ENCODE peak calls at places on chromosome 9, in eight cellular contexts. I is endodermal cell, R is HL-60, L is ovary, C is tibial nerve, Q is heart left ventricle, U is cardiac muscle cell, N is H9. O is an unnamed sample.

GRCh38 chr9:110427497-110428104 is 89.9 kb upstream of the TXNDC8 start:
- DNase-seq in I (peak), R (peak), L (peak), C (peak), Q (peak), U (peak), N (peak), O (peak)

GRCh38 chr9:16475996-16476395 is 394.5 kb downstream of the BNC2 start:
- DNase-seq in I (no peak), R (no peak), L (no peak), C (no peak), Q (no peak), U (no peak), N (no peak), O (no peak)

GRCh38 chr9:93181672-93182435 is 2.1 kb upstream of the WNK2 start:
- DNase-seq in I (no peak), R (no peak), L (no peak), C (no peak), Q (no peak), U (no peak), N (no peak), O (no peak)

GRCh38 chr9:136011703-136012496 is 50.7 kb upstream of the UBAC1 start:
- DNase-seq in I (peak), R (no peak), L (peak), C (peak), Q (peak), U (peak), N (no peak), O (no peak)

GRCh38 chr9:134351777-134352176 is 25.5 kb downstream of the RXRA start:
- DNase-seq in I (no peak), R (no peak), L (no peak), C (no peak), Q (no peak), U (no peak), N (no peak), O (no peak)

GRCh38 chr9:134735441-134736175 is 94.0 kb downstream of the COL5A1 start:
- DNase-seq in I (no peak), R (no peak), L (peak), C (peak), Q (peak), U (no peak), N (no peak), O (no peak)

GRCh38 chr9:8899541-8899940 is 1100.0 kb upstream of the DMAC1 start:
- DNase-seq in I (no peak), R (no peak), L (no peak), C (no peak), Q (no peak), U (no peak), N (no peak), O (no peak)

GRCh38 chr9:114995681-114996221 is 65.4 kb upstream of the TNFSF8 start:
- DNase-seq in I (no peak), R (peak), L (no peak), C (no peak), Q (peak), U (no peak), N (no peak), O (no peak)

GRCh38 chr9:3088166-3088702 is 244.3 kb upstream of the PUM3 start:
- DNase-seq in I (peak), R (no peak), L (no peak), C (no peak), Q (no peak), U (no peak), N (peak), O (no peak)

GRCh38 chr9:89083626-89084025 is 92.4 kb downstream of the S1PR3 start:
- DNase-seq in I (no peak), R (no peak), L (no peak), C (no peak), Q (no peak), U (no peak), N (no peak), O (no peak)

DNA sequence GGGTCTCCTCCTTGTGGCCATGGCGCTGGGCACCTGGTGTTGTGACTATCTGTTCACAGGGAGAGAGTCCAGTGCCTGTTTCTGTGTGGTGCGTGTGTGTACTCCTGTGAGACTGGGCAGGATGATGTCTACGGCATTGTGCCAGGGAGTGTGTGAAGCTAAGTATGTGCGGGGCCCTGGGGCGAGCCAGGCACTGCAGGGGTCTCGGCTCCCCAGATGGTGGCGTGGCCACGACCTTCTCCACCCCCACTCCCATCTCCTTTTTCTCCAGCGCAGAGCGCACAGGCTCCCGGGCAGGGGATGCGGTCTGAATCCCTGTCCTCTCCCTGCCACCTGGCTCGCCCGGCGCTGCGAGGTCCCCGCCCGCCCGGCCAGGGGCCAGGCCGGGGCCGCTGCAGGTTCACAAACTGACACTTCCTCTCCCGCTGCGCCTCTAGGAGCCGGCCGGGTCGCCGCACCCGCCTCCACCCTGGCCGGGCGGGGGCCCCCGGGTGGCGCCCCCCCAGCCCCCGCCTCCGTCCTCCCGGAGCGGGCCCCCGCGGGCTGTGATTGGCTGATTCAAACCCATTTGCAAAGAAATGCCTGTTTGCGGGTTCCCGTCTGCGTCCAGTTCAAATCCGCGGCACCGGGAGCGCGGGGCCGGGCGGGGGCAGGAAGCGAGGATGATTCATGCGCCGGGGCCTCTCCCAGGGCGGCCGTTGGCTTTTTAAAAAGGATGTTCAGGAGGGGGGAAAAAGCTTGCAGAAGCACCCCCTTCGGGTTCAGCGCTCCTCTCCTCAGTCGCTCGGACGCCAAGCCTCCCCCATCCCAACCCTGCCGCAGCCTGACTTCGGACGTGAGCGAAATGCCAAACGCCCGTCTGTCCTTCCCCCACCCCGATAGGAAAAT is 790 bp downstream of the PHF19 start:
- DNase-seq in I (peak), R (peak), L (peak), C (peak), Q (peak), U (peak), N (peak), O (peak)
- TF ChIP-seq CTCF in I (peak), R (no peak), L (peak), C (no peak), Q (no peak), U (no peak), N (peak), O (no peak)

DNA sequence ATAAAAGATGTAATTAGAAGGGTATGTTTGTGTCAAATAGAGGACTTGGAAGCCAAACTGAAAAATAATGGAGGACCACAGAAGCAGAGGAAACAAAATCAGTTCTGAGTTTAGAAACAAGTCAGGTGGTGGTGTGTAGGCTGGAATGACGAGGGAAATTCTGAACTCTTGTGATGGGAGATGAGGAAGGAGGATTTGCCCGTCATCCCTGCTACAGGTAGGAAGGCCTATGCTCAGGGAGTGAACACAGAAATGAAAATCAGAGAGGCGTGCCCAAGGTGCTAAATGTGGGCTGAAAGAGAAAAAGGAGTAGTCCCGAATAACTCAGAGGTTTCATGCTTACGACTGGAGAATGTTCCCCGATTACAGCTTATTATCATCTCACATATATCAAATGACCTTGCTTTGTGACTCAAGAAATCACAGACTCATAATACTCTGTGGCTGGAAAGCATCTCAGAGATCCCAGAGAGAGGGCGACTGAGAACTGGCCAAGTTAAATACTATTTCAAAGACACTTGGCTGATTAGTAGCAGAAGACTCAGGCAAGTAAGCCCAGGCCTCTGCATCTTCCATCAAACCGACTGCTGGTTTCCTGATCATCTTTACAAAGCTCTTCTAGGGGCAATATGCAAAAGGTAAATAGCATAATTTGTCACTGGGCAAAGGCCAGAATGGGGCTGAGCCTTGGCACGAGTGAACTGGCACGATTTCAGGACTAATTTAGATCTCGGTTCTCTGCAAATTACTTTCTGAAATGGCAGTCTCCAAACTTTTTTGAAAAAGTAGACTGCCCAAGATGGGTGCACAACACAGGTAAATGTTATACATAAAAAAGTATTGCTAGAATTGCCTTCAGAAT is 125.9 kb downstream of the SUSD1 start:
- DNase-seq in I (peak), R (no peak), L (no peak), C (no peak), Q (no peak), U (peak), N (no peak), O (no peak)
- H3K27ac ChIP-seq in I (no peak), R (no peak), L (no peak), C (peak), Q (peak), U (no peak), N (no peak), O (no peak)

GRCh38 chr9:105051897-105052296 is 123.9 kb upstream of the ABCA1 start:
- DNase-seq in I (no peak), R (no peak), L (no peak), C (no peak), Q (no peak), U (no peak), N (no peak), O (no peak)
- TF ChIP-seq CTCF in I (no peak), R (no peak), L (no peak), C (no peak), Q (no peak), U (no peak), N (no peak), O (no peak)

GRCh38 chr9:120680579-120680978 is 33.7 kb downstream of the MEGF9 start:
- DNase-seq in I (no peak), R (no peak), L (no peak), C (no peak), Q (no peak), U (no peak), N (no peak), O (no peak)
- H3K27ac ChIP-seq in I (no peak), R (no peak), L (no peak), C (no peak), Q (no peak), U (no peak), N (no peak), O (no peak)

DNA sequence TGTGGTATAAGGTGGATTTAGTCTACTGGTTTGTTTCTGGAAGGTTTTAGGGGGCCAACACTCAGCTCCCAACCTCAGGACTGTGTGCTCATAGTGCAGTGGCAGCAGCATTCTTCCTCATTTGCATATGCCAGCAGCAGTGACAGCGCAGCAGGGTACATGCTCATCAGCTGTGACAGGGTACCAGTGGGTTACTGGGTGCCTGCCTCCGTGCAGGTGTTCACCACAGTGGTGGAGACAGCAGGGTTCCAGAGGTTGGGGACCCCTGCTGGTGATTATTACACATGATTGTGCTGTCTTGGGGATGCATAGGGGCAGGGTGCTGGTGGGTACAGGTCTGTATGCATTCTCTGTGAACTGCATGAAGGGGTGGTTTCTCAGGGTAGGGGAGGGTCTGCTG is 45.5 kb upstream of the IFNE start:
- DNase-seq in I (no peak), R (no peak), L (no peak), C (no peak), Q (no peak), U (no peak), N (no peak), O (no peak)
- TF ChIP-seq CTCF in I (no peak), R (no peak), L (no peak), C (no peak), Q (no peak), U (no peak), N (no peak), O (no peak)

GRCh38 chr9:98129451-98129881 is 10.4 kb upstream of the TRIM14 start:
- DNase-seq in I (no peak), R (peak), L (no peak), C (no peak), Q (no peak), U (no peak), N (no peak), O (no peak)
- H3K27ac ChIP-seq in I (no peak), R (peak), L (no peak), C (no peak), Q (no peak), U (no peak), N (no peak), O (peak)

DNA sequence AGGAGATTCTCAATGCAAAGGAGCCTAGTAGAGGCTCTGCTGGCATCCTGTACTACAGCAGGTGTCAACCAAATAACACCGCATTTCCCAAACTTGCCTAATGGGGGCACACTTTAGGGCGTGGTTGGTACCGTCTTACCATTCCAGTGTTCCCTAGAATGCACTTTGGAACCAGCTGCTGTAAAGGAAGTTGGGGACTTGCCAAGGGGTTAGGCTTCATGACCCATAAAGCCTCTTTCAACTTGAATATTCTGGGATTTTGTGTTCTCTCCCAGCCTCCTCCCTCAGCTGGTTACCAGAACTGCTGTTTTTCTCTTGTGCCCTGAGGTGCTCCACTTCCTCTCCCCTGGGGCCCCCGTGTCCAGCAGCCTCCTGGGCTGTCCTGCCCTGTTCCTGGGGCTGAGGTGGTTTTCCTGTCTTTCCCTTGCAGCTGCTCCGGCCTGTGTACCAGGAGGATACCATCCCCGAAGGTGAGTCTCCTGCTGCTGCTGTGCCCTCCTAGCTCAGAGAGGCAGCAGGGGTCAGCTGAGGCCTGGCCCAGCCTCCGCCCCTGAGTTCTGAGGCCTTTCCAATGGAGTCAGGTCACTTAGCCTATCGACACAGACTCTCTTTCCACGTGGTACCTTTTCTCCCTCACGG is 44.7 kb downstream of the RGS3 start:
- DNase-seq in I (peak), R (no peak), L (no peak), C (peak), Q (no peak), U (no peak), N (peak), O (no peak)
- TF ChIP-seq CTCF in I (peak), R (no peak), L (no peak), C (no peak), Q (peak), U (no peak), N (peak), O (no peak)

GRCh38 chr9:128005938-128006337 is 25.1 kb upstream of the EEIG1 start:
- DNase-seq in I (no peak), R (no peak), L (peak), C (no peak), Q (peak), U (peak), N (no peak), O (no peak)
- H3K27ac ChIP-seq in I (no peak), R (no peak), L (no peak), C (no peak), Q (peak), U (no peak), N (no peak), O (no peak)

GRCh38 chr9:137602661-137603060 is 2.8 kb upstream of the ARRDC1 start:
- DNase-seq in I (peak), R (peak), L (no peak), C (no peak), Q (no peak), U (no peak), N (no peak), O (no peak)
- TF ChIP-seq CTCF in I (peak), R (no peak), L (no peak), C (no peak), Q (no peak), U (no peak), N (peak), O (no peak)

DNA sequence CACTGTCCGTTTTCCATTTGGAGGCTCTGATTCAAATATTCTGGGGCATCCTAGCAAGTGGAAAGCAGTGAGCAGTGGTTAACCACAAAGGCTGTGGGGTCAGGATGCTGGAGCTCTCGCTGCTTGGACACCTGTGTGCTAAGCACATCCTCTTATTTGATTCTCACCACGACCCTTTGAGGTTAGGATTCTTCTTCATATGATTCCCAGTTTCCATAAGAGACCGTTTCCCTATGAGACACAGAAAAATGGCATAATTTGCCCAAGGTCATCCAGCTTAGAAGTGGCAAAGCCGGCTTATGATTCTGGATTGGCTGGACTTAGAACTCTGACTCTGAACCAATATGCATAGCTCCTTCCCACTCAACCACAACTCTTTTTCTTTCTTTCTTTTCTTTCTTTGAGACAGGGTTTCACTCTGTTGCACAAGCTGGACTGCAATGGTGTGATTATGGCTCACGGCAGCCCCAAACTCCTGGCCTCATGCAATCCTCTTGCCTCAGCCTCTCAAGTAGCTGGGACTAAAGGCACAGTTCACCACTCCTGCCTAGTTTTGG is 207.7 kb downstream of the TTLL11 start:
- DNase-seq in I (no peak), R (no peak), L (no peak), C (no peak), Q (no peak), U (no peak), N (no peak), O (no peak)
- H3K27ac ChIP-seq in I (no peak), R (no peak), L (no peak), C (peak), Q (no peak), U (no peak), N (no peak), O (no peak)